ENCODE peak calls at places on chromosomes 5 and 9, in seven cellular contexts. H is A549, X is sigmoid colon, M is transverse colon, F is HepG2, N is ovary, Z is H1. T is an unnamed sample.

GRCh38 chr9:76401580-76402354 is 7.5 kb upstream of the RFK start:
- DNase-seq in H (no peak), X (no peak), M (peak; percentile 30), F (peak; percentile 91), N (no peak), Z (no peak), T (no peak)

GRCh38 chr5:140216468-140217074 is 41.6 kb downstream of the CYSTM1 start:
- DNase-seq in H (no peak), X (no peak), M (no peak), F (no peak), N (no peak), Z (no peak), T (peak; percentile 77)

GRCh38 chr9:4987996-4988421 is 2.9 kb downstream of the JAK2 start:
- DNase-seq in H (peak; percentile 43), X (no peak), M (peak; percentile 22), F (peak; percentile 66), N (peak; percentile 47), Z (peak; percentile 76), T (peak; percentile 35)

GRCh38 chr5:97231025-97231636 is 48.1 kb upstream of the RIOK2 start:
- DNase-seq in H (peak; percentile 31), X (peak; percentile 64), M (peak; percentile 18), F (peak; percentile 70), N (no peak), Z (no peak), T (no peak)

GRCh38 chr9:33880562-33881089 is 63.7 kb downstream of the UBE2R2 start:
- DNase-seq in H (no peak), X (no peak), M (no peak), F (no peak), N (no peak), Z (peak; percentile 52), T (no peak)

GRCh38 chr9:86073839-86074238 is 25.5 kb downstream of the GOLM1 start:
- DNase-seq in H (no peak), X (no peak), M (no peak), F (no peak), N (no peak), Z (no peak), T (no peak)

GRCh38 chr5:34684281-34684979 is 28.3 kb downstream of the RAI14 start:
- DNase-seq in H (peak; percentile 23), X (no peak), M (no peak), F (peak; percentile 32), N (no peak), Z (peak; percentile 41), T (no peak)

GRCh38 chr9:133351908-133352634 is 4.1 kb downstream of the RPL7A start:
- DNase-seq in H (peak; percentile 72), X (no peak), M (no peak), F (peak; percentile 74), N (no peak), Z (peak; percentile 83), T (no peak)

GRCh38 chr9:82091610-82092009 is 103.0 kb downstream of the SPATA31D1 start:
- DNase-seq in H (no peak), X (no peak), M (no peak), F (no peak), N (no peak), Z (no peak), T (no peak)

GRCh38 chr9:94039786-94040185 is 44.5 kb upstream of the PTPDC1 start:
- DNase-seq in H (no peak), X (no peak), M (no peak), F (no peak), N (no peak), Z (no peak), T (no peak)

GRCh38 chr5:71828641-71829040 is 109.6 kb downstream of the CARTPT start:
- DNase-seq in H (no peak), X (no peak), M (no peak), F (no peak), N (no peak), Z (no peak), T (no peak)

GRCh38 chr5:125317546-125317995 is 571.1 kb upstream of the ZNF608 start:
- DNase-seq in H (no peak), X (no peak), M (no peak), F (no peak), N (no peak), Z (no peak), T (no peak)

GRCh38 chr5:176542135-176542595 is 5.0 kb upstream of the RNF44 start:
- DNase-seq in H (no peak), X (no peak), M (peak; percentile 82), F (no peak), N (peak; percentile 44), Z (no peak), T (peak; percentile 49)

GRCh38 chr9:33431420-33431819 is 16.0 kb downstream of the AQP3 start:
- DNase-seq in H (no peak), X (no peak), M (no peak), F (no peak), N (no peak), Z (no peak), T (no peak)

GRCh38 chr9:74951725-74952151 is 974 bp downstream of the C9orf40 start:
- DNase-seq in H (peak; percentile 11), X (peak; percentile 69), M (peak; percentile 55), F (peak; percentile 15), N (peak; percentile 48), Z (peak; percentile 68), T (peak; percentile 53)

GRCh38 chr9:13140843-13141592 is 138.5 kb downstream of the MPDZ start:
- DNase-seq in H (no peak), X (no peak), M (no peak), F (no peak), N (no peak), Z (no peak), T (no peak)

GRCh38 chr5:65774346-65774745 is 52.3 kb downstream of the NLN start:
- DNase-seq in H (no peak), X (no peak), M (no peak), F (no peak), N (no peak), Z (no peak), T (no peak)

GRCh38 chr5:37495210-37495609 is 116.1 kb downstream of the WDR70 start:
- DNase-seq in H (no peak), X (no peak), M (no peak), F (peak; percentile 2), N (no peak), Z (no peak), T (no peak)

GRCh38 chr5:122435738-122436137 is 123.7 kb downstream of the SNCAIP start:
- DNase-seq in H (no peak), X (no peak), M (no peak), F (no peak), N (no peak), Z (no peak), T (no peak)

GRCh38 chr5:157029457-157029856 is 29.5 kb downstream of the HAVCR1 start:
- DNase-seq in H (no peak), X (no peak), M (no peak), F (no peak), N (no peak), Z (no peak), T (no peak)

GRCh38 chr9:83962165-83962564 is 17.9 kb downstream of the HNRNPK start:
- DNase-seq in H (no peak), X (no peak), M (no peak), F (no peak), N (no peak), Z (no peak), T (no peak)

GRCh38 chr5:98443916-98444315 is 329.5 kb upstream of the RGMB start:
- DNase-seq in H (no peak), X (no peak), M (no peak), F (no peak), N (no peak), Z (no peak), T (no peak)

GRCh38 chr9:104927216-104927911 is 591 bp downstream of the ABCA1 start:
- DNase-seq in H (peak; percentile 48), X (peak; percentile 77), M (peak; percentile 44), F (peak; percentile 55), N (peak; percentile 58), Z (peak; percentile 77), T (peak; percentile 31)

GRCh38 chr9:26775405-26775804 is 117.2 kb downstream of the CAAP1 start:
- DNase-seq in H (no peak), X (no peak), M (peak; percentile 68), F (no peak), N (no peak), Z (no peak), T (no peak)
- TF ChIP-seq EP300 in H (no peak), X (no peak), M (no peak), F (no peak), N (no peak), Z (no peak), T (no peak)

GRCh38 chr5:32228816-32229215 is 54.7 kb upstream of the GOLPH3 start:
- DNase-seq in H (no peak), X (no peak), M (no peak), F (no peak), N (no peak), Z (no peak), T (no peak)

GRCh38 chr5:32231929-32232328 is 57.8 kb upstream of the GOLPH3 start:
- DNase-seq in H (no peak), X (no peak), M (no peak), F (no peak), N (peak; percentile 31), Z (no peak), T (no peak)

GRCh38 chr5:32229586-32229985 is 55.5 kb upstream of the GOLPH3 start:
- DNase-seq in H (no peak), X (no peak), M (no peak), F (no peak), N (no peak), Z (no peak), T (no peak)

GRCh38 chr5:32231241-32231640 is 57.1 kb upstream of the GOLPH3 start:
- DNase-seq in H (no peak), X (no peak), M (no peak), F (no peak), N (no peak), Z (no peak), T (no peak)

DNA sequence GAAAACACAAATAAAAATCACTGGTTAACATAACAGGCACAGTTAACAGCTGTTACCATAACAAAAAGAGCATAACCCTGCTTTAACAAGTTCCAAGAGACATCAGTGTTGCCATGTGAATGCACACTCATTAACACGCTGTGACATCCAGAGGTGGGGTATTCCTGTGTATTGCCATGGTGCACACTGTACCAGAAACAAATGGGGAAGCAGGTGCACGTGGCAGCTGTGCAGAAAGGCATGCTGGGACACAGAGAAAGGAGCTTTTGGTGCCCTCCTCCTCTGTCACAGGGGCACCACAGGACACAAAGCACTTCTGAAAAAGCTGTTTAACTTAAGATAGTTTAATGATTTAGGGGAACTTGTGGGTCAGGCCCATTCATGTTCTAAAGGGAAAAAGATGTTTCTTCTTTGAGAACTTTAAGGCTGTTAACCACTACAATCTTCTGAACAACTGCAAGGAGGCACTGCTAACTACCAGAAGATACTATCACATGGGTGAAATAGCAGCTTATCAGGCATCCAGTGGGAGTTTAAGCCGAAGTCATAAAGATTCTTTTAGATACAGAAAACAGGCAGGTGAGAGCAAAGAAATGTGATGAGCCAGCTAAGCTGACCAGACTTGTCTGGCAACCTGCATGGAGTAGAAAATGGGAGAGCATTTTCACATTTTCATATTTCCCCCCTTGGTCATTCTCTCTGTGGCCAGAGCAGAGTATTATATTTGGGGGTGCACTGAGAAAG is 56.4 kb upstream of the GOLPH3 start:
- DNase-seq in H (no peak), X (no peak), M (no peak), F (no peak), N (no peak), Z (no peak), T (no peak)
- H3K27ac ChIP-seq in H (no peak overlapping the region), X (peak overlapping the region; percentile 9), M (no peak overlapping the region), F (no peak overlapping the region), N (no peak overlapping the region), Z (no peak overlapping the region), T (no peak overlapping the region)

GRCh38 chr5:11191673-11192072 is 430.6 kb upstream of the DAP start:
- DNase-seq in H (no peak), X (no peak), M (no peak), F (no peak), N (no peak), Z (no peak), T (no peak)
- TF ChIP-seq EP300 in H (no peak), X (no peak), M (no peak), F (no peak), N (no peak), Z (no peak), T (no peak)

GRCh38 chr9:78053627-78054026 is 22.0 kb upstream of the GNAQ start:
- DNase-seq in H (no peak), X (no peak), M (no peak), F (no peak), N (no peak), Z (no peak), T (no peak)
- H3K27ac ChIP-seq in H (no peak overlapping the region), X (no peak overlapping the region), M (no peak overlapping the region), F (no peak overlapping the region), N (no peak overlapping the region), Z (no peak overlapping the region), T (no peak overlapping the region)

T was measured in stomach.